ENCODE peak calls at places on chromosomes 16 and 17, in eight cellular contexts. D is heart left ventricle, Q is tibial artery, P is GM23248, K is neural progenitor cell, A is PC-3, V is prostate gland, Y is sigmoid colon. Z is an unnamed sample.

GRCh38 chr17:7854851-7855642 is at the start of gene TMEM88:
- DNase-seq in D (no peak), P (peak; percentile 31), K (peak; percentile 96), Q (no peak), V (no peak), Y (peak; percentile 67), A (no peak), Z (no peak)

GRCh38 chr17:8060274-8060673 is 21.4 kb downstream of the ALOX15B start:
- DNase-seq in K (peak; percentile 90), P (peak; percentile 84), A (peak; percentile 93), Q (peak; percentile 54), V (peak; percentile 84), Y (peak; percentile 65), D (no peak), Z (peak; percentile 68)

GRCh38 chr17:81996232-81996756 is 18.9 kb downstream of the ASPSCR1 start:
- DNase-seq in P (no peak), A (no peak), V (no peak), Y (no peak), K (no peak), Q (no peak), D (peak; percentile 60), Z (no peak)

GRCh38 chr17:17537311-17538099 is 41.3 kb upstream of the RASD1 start:
- DNase-seq in Q (no peak), P (no peak), D (peak; percentile 58), V (no peak), K (no peak), Y (no peak), A (no peak), Z (no peak)

GRCh38 chr16:50210266-50211038 is 55.9 kb upstream of the ADCY7 start:
- DNase-seq in V (peak; percentile 85), A (peak; percentile 58), D (peak; percentile 81), Q (peak; percentile 77), P (peak; percentile 94), Y (peak; percentile 95), K (peak; percentile 87), Z (peak; percentile 80)

GRCh38 chr17:45046536-45047125 is 4.8 kb downstream of the DCAKD start:
- DNase-seq in P (peak; percentile 77), Y (no peak), A (peak; percentile 44), D (no peak), K (no peak), Q (no peak), V (no peak), Z (no peak)

GRCh38 chr17:81040791-81041337 is 5.9 kb downstream of the BAIAP2 start:
- DNase-seq in V (no peak), P (peak; percentile 66), Y (no peak), K (peak; percentile 52), D (no peak), Q (no peak), A (peak; percentile 11), Z (no peak)

GRCh38 chr16:1787056-1787321 is 4.2 kb downstream of the NUBP2 start:
- DNase-seq in D (no peak), Y (no peak), A (no peak), V (no peak), K (no peak), P (no peak), Q (no peak), Z (no peak)

GRCh38 chr17:49249292-49249794 is 18.8 kb upstream of the PHOSPHO1 start:
- DNase-seq in V (no peak), A (peak; percentile 32), Q (no peak), D (peak; percentile 71), P (peak; percentile 65), Y (no peak), K (no peak), Z (no peak)

GRCh38 chr16:78976212-78976611 is 624.3 kb downstream of the MAF start:
- DNase-seq in Q (no peak), K (no peak), A (no peak), Y (no peak), P (no peak), D (no peak), V (no peak), Z (no peak)

GRCh38 chr16:52467753-52468152 is 79.2 kb downstream of the TOX3 start:
- DNase-seq in A (no peak), P (no peak), Y (no peak), D (no peak), Q (no peak), V (no peak), K (no peak), Z (no peak)

GRCh38 chr16:908526-909155 is 62.1 kb downstream of the LMF1 start:
- DNase-seq in D (peak; percentile 42), V (no peak), Q (no peak), K (no peak), P (no peak), A (no peak), Y (no peak), Z (no peak)

GRCh38 chr17:48997103-48997826 is at the start of gene IGF2BP1:
- DNase-seq in D (no peak), K (peak; percentile 93), Y (no peak), Q (no peak), V (no peak), A (no peak), P (peak; percentile 80), Z (peak; percentile 51)

GRCh38 chr16:6132121-6132520 is 1034.5 kb upstream of the EEF2KMT start:
- DNase-seq in Q (no peak), P (no peak), Y (no peak), A (no peak), K (no peak), V (no peak), D (no peak), Z (no peak)

GRCh38 chr16:66169817-66170216 is 196.7 kb upstream of the CDH5 start:
- DNase-seq in V (no peak), P (no peak), Q (no peak), K (no peak), D (no peak), Y (no peak), A (no peak), Z (peak; percentile 28)

GRCh38 chr17:48630009-48630924 is 4.1 kb upstream of the HOXB9 start:
- DNase-seq in Y (no peak), A (no peak), V (no peak), K (no peak), P (no peak), Q (no peak), D (no peak), Z (no peak)

GRCh38 chr17:40309938-40310510 is 1.0 kb downstream of the RARA start:
- DNase-seq in Q (no peak), K (no peak), Y (peak; percentile 65), A (peak; percentile 31), D (no peak), V (no peak), P (no peak), Z (no peak)

GRCh38 chr17:40312131-40312731 is 3.3 kb downstream of the RARA start:
- DNase-seq in Y (peak; percentile 68), K (no peak), A (peak; percentile 59), P (no peak), D (no peak), V (no peak), Q (peak; percentile 69), Z (no peak)

GRCh38 chr17:40309031-40309937 is at the start of gene RARA:
- DNase-seq in Y (peak; percentile 80), K (peak; percentile 83), Q (peak; percentile 47), A (no peak), V (no peak), D (no peak), P (peak; percentile 64), Z (no peak)

GRCh38 chr17:40311575-40311974 is 2.6 kb downstream of the RARA start:
- DNase-seq in Q (peak; percentile 77), K (no peak), Y (peak; percentile 87), P (peak; percentile 70), A (peak; percentile 70), V (no peak), D (peak; percentile 79), Z (no peak)

GRCh38 chr17:40310882-40311391 is 2.0 kb downstream of the RARA start:
- DNase-seq in K (peak; percentile 62), Y (peak; percentile 56), D (no peak), P (no peak), A (no peak), V (no peak), Q (no peak), Z (no peak)
- H3K4me1 ChIP-seq in K (peaks cover 67% of the 10 kb centered on the region), Y (peaks cover 98% of the 10 kb centered on the region), D (peaks cover 21% of the 10 kb centered on the region), P (peaks cover 78% of the 10 kb centered on the region), A (peaks cover 69% of the 10 kb centered on the region), V (peaks cover 30% of the 10 kb centered on the region), Q (peaks cover 93% of the 10 kb centered on the region), Z (peaks cover 97% of the 10 kb centered on the region)

GRCh38 chr17:39150795-39151679 is at the start of gene PLXDC1:
- DNase-seq in V (no peak), D (peak; percentile 72), K (peak; percentile 69), Q (no peak), A (no peak), P (peak; percentile 48), Y (no peak), Z (no peak)

GRCh38 chr17:39152134-39152884 is 872 bp upstream of the PLXDC1 start:
- DNase-seq in A (no peak), Q (no peak), P (no peak), K (peak; percentile 62), Y (peak; percentile 76), D (peak; percentile 68), V (no peak), Z (no peak)

GRCh38 chr17:39151680-39152058 is 232 bp upstream of the PLXDC1 start:
- DNase-seq in D (no peak), Y (peak; percentile 67), K (no peak), V (no peak), P (peak; percentile 16), Q (no peak), A (no peak), Z (no peak)

GRCh38 chr17:39155654-39156053 is 4.2 kb upstream of the PLXDC1 start:
- DNase-seq in K (no peak), P (no peak), Q (no peak), A (no peak), Y (no peak), D (no peak), V (no peak), Z (no peak)

GRCh38 chr17:39153541-39154111 is 2.2 kb upstream of the PLXDC1 start:
- DNase-seq in K (peak; percentile 88), P (peak; percentile 86), D (peak; percentile 95), Q (peak; percentile 95), A (peak; percentile 87), V (peak; percentile 91), Y (peak; percentile 97), Z (peak; percentile 98)
- H3K36me3 ChIP-seq in K (no peaks in the 10 kb centered on the region), P (no peaks in the 10 kb centered on the region), D (no peaks in the 10 kb centered on the region), Q (no peaks in the 10 kb centered on the region), A (no peaks in the 10 kb centered on the region), V (no peaks in the 10 kb centered on the region), Y (no peaks in the 10 kb centered on the region), Z (no peaks in the 10 kb centered on the region)

DNA sequence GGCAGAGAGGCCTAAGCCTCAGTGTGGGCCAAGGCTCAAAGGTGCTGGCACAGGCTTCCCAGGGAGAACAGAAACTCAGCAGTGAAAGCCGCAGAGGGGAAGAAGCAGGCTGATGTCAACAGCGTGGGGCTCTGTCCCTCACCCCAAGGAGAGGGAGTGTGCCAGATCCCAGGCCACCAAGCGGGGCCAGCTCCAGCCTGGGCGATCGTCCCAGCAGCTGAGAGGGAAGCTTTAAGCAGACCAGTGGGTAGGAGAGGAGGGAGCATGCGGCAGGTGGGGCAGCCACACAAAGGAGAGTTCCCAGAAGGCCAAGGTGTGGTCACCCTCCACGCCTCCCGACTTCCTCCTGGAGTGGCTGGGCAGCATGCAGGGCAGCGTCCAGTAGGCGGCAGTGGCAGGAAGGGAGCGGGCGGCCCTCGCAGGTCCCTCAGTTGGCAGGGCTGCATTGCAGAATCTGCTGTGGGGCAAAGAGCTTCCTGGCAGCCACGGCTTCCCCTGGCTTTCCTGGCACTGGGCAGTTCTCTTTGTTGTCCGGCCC is 6.0 kb downstream of the SYNGR2 start:
- DNase-seq in D (peak; percentile 91), P (no peak), Y (peak; percentile 85), Q (peak; percentile 80), A (peak; percentile 66), V (peak; percentile 84), K (no peak), Z (peak; percentile 83)
- H3K4me1 ChIP-seq in D (peaks cover 9% of the 10 kb centered on the region), P (no peaks in the 10 kb centered on the region), Y (peaks cover 37% of the 10 kb centered on the region), Q (peaks cover 69% of the 10 kb centered on the region), A (peaks cover 17% of the 10 kb centered on the region), V (peaks cover 18% of the 10 kb centered on the region), K (peaks cover 3% of the 10 kb centered on the region), Z (peaks cover 64% of the 10 kb centered on the region)

GRCh38 chr16:84408314-84408690 is 40.0 kb downstream of the ATP2C2 start:
- DNase-seq in D (no peak), K (no peak), P (no peak), Q (no peak), A (no peak), V (no peak), Y (no peak), Z (no peak)
- H3K36me3 ChIP-seq in D (no peaks in the 10 kb centered on the region), K (no peaks in the 10 kb centered on the region), P (no peaks in the 10 kb centered on the region), Q (no peaks in the 10 kb centered on the region), A (peaks cover 4% of the 10 kb centered on the region), V (no peaks in the 10 kb centered on the region), Y (no peaks in the 10 kb centered on the region), Z (no peaks in the 10 kb centered on the region)

Z was measured in right atrium auricular region.